ENCODE peak calls at places on chromosomes 3 and 15, in ten cellular contexts. H is fibroblast of villous mesenchyme; E is hypothalamus; L is foreskin fibroblast; N is stimulated activated CD8-positive, alpha-beta memory T cell treated with anti-CD3 and anti-CD28 coated beads, Interleukin-12 subunit alpha, Interleukin-12 subunit beta, amount 100 ng/mL, for 4 hours; M is frontal cortex; C is HCEC 1CT; Z is lower lobe of right lung; S is ELF-1; W is H9. K is an unnamed sample.

GRCh38 chr15:41334293-41335120 is 1.8 kb downstream of the NUSAP1 start:
- DNase-seq in H (no peak), E (no peak), L (no peak), N (no peak), M (no peak), C (no peak), Z (no peak), S (peak; percentile 34), W (no peak), K (no peak)

GRCh38 chr15:41828747-41829270 is 917 bp downstream of the JMJD7 start:
- DNase-seq in H (no peak), E (no peak), L (no peak), N (no peak), M (no peak), C (no peak), Z (no peak), S (no peak), W (no peak), K (peak; percentile 27)

GRCh38 chr15:77603616-77604406 is 28.9 kb downstream of the LINGO1 start:
- DNase-seq in H (no peak), E (no peak), L (no peak), N (no peak), M (no peak), C (no peak), Z (no peak), S (no peak), W (no peak), K (no peak)

GRCh38 chr3:45986303-45986982 is 9.2 kb downstream of the FYCO1 start:
- DNase-seq in H (peak; percentile 87), E (no peak), L (peak; percentile 69), N (no peak), M (no peak), C (peak; percentile 75), Z (no peak), S (no peak), W (no peak), K (peak; percentile 67)

GRCh38 chr15:58114812-58115211 is 23.4 kb upstream of the AQP9 start:
- DNase-seq in H (no peak), E (no peak), L (no peak), N (no peak), M (no peak), C (no peak), Z (no peak), S (no peak), W (no peak), K (no peak)

GRCh38 chr15:38702178-38702912 is 137.7 kb upstream of the RASGRP1 start:
- DNase-seq in H (no peak), E (no peak), L (no peak), N (no peak), M (no peak), C (no peak), Z (no peak), S (peak; percentile 79), W (peak; percentile 35), K (no peak)

GRCh38 chr3:185272051-185272450 is 18.2 kb upstream of the EHHADH start:
- DNase-seq in H (no peak), E (no peak), L (no peak), N (no peak), M (no peak), C (no peak), Z (no peak), S (no peak), W (no peak), K (peak; percentile 52)

GRCh38 chr3:169529013-169529412 is 134.5 kb downstream of the MECOM start:
- DNase-seq in H (no peak), E (no peak), L (no peak), N (no peak), M (no peak), C (no peak), Z (no peak), S (no peak), W (no peak), K (no peak)

GRCh38 chr3:178397836-178398235 is 138.4 kb upstream of the KCNMB2 start:
- DNase-seq in H (peak; percentile 33), E (no peak), L (no peak), N (no peak), M (no peak), C (no peak), Z (no peak), S (no peak), W (no peak), K (peak; percentile 49)

GRCh38 chr15:66931768-66932633 is 133.4 kb upstream of the SMAD3 start:
- DNase-seq in H (peak; percentile 86), E (no peak), L (peak; percentile 49), N (no peak), M (no peak), C (peak; percentile 71), Z (no peak), S (peak; percentile 74), W (no peak), K (peak; percentile 34)

GRCh38 chr3:141410408-141410807 is 42.1 kb downstream of the ZBTB38 start:
- DNase-seq in H (peak; percentile 87), E (peak; percentile 36), L (no peak), N (no peak), M (peak; percentile 32), C (peak; percentile 64), Z (no peak), S (no peak), W (no peak), K (peak; percentile 78)

GRCh38 chr15:56491110-56491722 is 26.3 kb upstream of the MNS1 start:
- DNase-seq in H (peak; percentile 79), E (peak; percentile 51), L (peak; percentile 56), N (peak; percentile 4), M (peak; percentile 58), C (peak; percentile 54), Z (no peak), S (peak; percentile 61), W (peak; percentile 65), K (peak; percentile 86)

GRCh38 chr3:159817571-159817970 is 171.1 kb upstream of the IL12A start:
- DNase-seq in H (no peak), E (no peak), L (no peak), N (no peak), M (no peak), C (no peak), Z (no peak), S (no peak), W (no peak), K (no peak)

GRCh38 chr3:49296781-49297420 is 19.9 kb upstream of the C3orf62 start:
- DNase-seq in H (peak; percentile 32), E (no peak), L (no peak), N (no peak), M (no peak), C (no peak), Z (no peak), S (no peak), W (no peak), K (no peak)

GRCh38 chr15:87401986-87402385 is 854.6 kb downstream of the NTRK3 start:
- DNase-seq in H (no peak), E (no peak), L (no peak), N (no peak), M (no peak), C (no peak), Z (no peak), S (no peak), W (peak; percentile 32), K (no peak)